ENCODE peak calls at places on chromosomes 7 and 10, in six cellular contexts. U is ovary, T is psoas muscle, W is astrocyte of the cerebellum, K is upper lobe of right lung, J is HFFc6. D is an unnamed sample.

GRCh38 chr7:105487559-105488218 is 34.4 kb downstream of the PUS7 start:
- DNase-seq in U (no peak), T (no peak), W (peak; percentile 57), K (no peak), J (peak; percentile 83), D (peak; percentile 23)

GRCh38 chr10:34475222-34475621 is 339.9 kb downstream of the PARD3 start:
- DNase-seq in U (no peak), T (no peak), W (no peak), K (no peak), J (no peak), D (no peak)

GRCh38 chr7:107857541-107857912 is 33.5 kb upstream of the DLD start:
- DNase-seq in U (no peak), T (no peak), W (peak; percentile 59), K (no peak), J (peak; percentile 42), D (peak; percentile 63)

GRCh38 chr7:54837167-54837566 is 78.2 kb upstream of the SEC61G start:
- DNase-seq in U (peak; percentile 51), T (no peak), W (no peak), K (no peak), J (no peak), D (no peak)

GRCh38 chr7:112414855-112415490 is 35.3 kb upstream of the IFRD1 start:
- DNase-seq in U (no peak), T (no peak), W (no peak), K (no peak), J (peak; percentile 48), D (peak; percentile 64)

GRCh38 chr10:77513783-77514331 is 123.8 kb downstream of the KCNMA1 start:
- DNase-seq in U (peak; percentile 44), T (peak; percentile 80), W (peak; percentile 65), K (no peak), J (peak; percentile 93), D (peak; percentile 79)

GRCh38 chr7:18762189-18762588 is 266.6 kb downstream of the HDAC9 start:
- DNase-seq in U (no peak), T (no peak), W (peak; percentile 82), K (no peak), J (peak; percentile 54), D (peak; percentile 18)

GRCh38 chr10:24730811-24731210 is 7.1 kb upstream of the ARHGAP21 start:
- DNase-seq in U (no peak), T (no peak), W (no peak), K (no peak), J (no peak), D (no peak)

GRCh38 chr7:51262796-51263519 is 53.7 kb downstream of the COBL start:
- DNase-seq in U (no peak), T (no peak), W (no peak), K (no peak), J (no peak), D (no peak)

GRCh38 chr7:39130304-39130703 is 152.6 kb downstream of the POU6F2 start:
- DNase-seq in U (no peak), T (no peak), W (no peak), K (no peak), J (no peak), D (no peak)

GRCh38 chr7:123112833-123113232 is 86.9 kb downstream of the SLC13A1 start:
- DNase-seq in U (no peak), T (no peak), W (no peak), K (no peak), J (no peak), D (no peak)

GRCh38 chr10:122461367-122461728 is at the start of gene HTRA1:
- DNase-seq in U (peak; percentile 88), T (peak; percentile 84), W (no peak), K (peak; percentile 87), J (peak; percentile 26), D (peak; percentile 78)

GRCh38 chr7:54906963-54907362 is 111.9 kb upstream of the EGFR start:
- DNase-seq in U (no peak), T (no peak), W (no peak), K (no peak), J (no peak), D (no peak)

GRCh38 chr7:24715661-24716479 is 41.4 kb downstream of the GSDME start:
- DNase-seq in U (no peak), T (no peak), W (no peak), K (no peak), J (peak; percentile 25), D (peak; percentile 41)

GRCh38 chr7:126440542-126440941 is 812.2 kb downstream of the GRM8 start:
- DNase-seq in U (no peak), T (no peak), W (no peak), K (no peak), J (no peak), D (peak; percentile 8)

GRCh38 chr10:49324711-49325110 is 25.7 kb downstream of the C10orf71 start:
- DNase-seq in U (no peak), T (no peak), W (no peak), K (no peak), J (no peak), D (peak; percentile 29)

GRCh38 chr10:110260746-110261477 is 43.8 kb downstream of the SMNDC1 start:
- DNase-seq in U (no peak), T (no peak), W (peak; percentile 5), K (no peak), J (peak; percentile 47), D (no peak)

GRCh38 chr7:11615163-11615562 is 216.8 kb downstream of the THSD7A start:
- DNase-seq in U (no peak), T (no peak), W (no peak), K (no peak), J (no peak), D (no peak)
- TF ChIP-seq CTCF in U (no peak), T (no peak), W (no peak), K (no peak), J (no peak), D (no peak)

GRCh38 chr7:120170849-120171248 is 102.1 kb upstream of the KCND2 start:
- DNase-seq in U (no peak), T (no peak), W (no peak), K (no peak), J (no peak), D (no peak)
- TF ChIP-seq CTCF in U (no peak), T (no peak), W (no peak), K (no peak), J (no peak), D (no peak)

GRCh38 chr10:62424026-62424425 is 49.9 kb downstream of the ZNF365 start:
- DNase-seq in U (no peak), T (no peak), W (no peak), K (no peak), J (no peak), D (peak; percentile 18)
- TF ChIP-seq CTCF in U (no peak), T (no peak), W (no peak), K (no peak), J (peak; percentile 21), D (peak; percentile 12)

DNA sequence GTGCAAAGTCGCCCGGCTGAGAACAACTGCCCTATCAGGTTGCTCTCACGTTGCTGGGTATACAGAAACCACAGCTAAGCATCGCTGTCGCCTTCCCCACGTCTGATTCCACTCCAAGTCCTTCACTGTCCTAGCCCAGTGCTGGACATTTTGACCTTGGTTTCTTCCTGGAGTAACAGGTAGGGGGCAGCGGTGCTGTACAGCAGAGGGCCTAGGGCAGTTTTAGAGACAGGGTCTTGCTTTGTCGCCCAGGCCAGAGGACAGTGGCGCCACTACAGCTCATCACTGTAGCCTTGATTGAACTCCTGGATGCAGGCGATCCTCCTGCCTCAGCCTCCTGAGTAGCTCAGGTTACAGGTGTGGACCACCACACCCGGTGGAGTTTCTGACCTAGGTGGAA is 2.6 kb downstream of the CLDN15 start:
- DNase-seq in U (no peak), T (no peak), W (no peak), K (no peak), J (no peak), D (no peak)
- TF ChIP-seq CTCF in U (no peak), T (peak; percentile 20), W (peak; percentile 35), K (peak; percentile 28), J (peak; percentile 68), D (no peak)

DNA sequence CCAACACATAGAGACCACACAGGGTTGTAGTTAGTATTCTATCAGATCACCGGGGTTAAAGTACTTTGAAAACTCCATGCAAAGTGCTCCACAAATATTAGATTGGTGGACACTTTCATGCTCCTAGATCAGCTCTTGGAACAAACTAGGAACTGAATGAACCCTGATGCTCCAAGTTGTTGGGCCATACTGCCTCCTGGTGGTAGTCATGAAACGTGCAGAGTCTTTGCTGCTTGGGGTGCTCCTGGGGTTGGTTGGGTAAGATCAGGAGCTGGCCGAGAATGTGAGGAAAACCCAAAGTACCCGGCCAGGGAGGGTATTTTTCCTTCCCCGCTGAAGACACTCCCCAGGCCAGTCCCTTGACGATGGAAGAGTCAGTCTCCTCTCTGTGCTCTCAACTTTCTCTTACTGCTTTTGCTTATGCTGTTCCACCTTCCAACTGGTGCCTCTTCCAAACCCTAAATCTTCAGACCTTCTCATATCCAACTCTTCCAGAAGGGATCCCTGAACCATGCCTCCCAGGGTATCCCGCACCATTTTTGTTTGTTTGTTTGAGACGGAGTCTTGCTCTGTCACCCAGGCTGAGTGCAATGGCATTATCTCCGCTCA is 920 bp upstream of the RPEL1 start:
- DNase-seq in U (peak; percentile 58), T (peak; percentile 72), W (peak; percentile 77), K (peak; percentile 74), J (peak; percentile 70), D (peak; percentile 88)
- TF ChIP-seq CTCF in U (peak; percentile 80), T (peak; percentile 92), W (peak; percentile 93), K (peak; percentile 90), J (peak; percentile 96), D (peak; percentile 72)

DNA sequence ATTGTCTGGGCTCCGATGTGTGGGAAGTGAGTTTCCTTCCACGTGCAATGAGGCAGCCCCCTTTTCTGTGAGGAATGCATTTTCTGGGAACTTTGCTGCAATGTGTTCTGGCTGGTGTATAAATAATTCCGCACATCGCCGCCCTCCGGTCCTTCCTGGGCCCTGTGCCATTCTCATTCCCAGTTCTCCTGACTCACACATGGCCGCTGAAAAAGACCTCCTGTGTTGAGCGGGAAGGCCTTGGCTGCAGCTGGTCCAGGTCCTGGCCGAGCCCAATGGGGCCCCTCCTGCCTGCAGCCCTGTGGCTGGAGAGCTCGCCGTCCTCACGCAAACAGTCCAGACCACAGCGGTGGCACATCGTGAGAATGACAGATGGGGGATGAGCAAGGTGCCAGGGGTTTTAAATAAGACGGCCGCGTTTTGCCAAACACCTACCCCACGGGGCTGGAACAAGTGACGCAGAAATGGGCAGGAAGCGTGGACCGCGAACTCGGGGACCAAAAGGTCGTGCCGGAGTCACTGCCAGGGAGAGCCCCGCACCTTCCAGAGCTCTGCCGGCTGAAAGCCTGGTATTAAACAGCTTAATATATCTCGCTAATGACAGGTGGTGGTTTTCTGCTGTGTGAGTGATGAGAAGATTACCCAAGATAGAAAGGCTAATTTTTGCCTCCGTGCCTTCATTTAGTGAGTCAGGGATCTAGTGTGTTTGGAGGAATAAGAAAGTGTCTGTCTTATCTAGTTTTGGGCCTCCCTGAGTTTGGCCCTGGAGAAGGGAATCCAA is 37.0 kb downstream of the FAM20C start:
- DNase-seq in U (peak; percentile 92), T (peak; percentile 88), W (peak; percentile 98), K (no peak), J (peak; percentile 72), D (no peak)
- TF ChIP-seq CTCF in U (peak; percentile 24), T (no peak), W (no peak), K (no peak), J (no peak), D (no peak)

DNA sequence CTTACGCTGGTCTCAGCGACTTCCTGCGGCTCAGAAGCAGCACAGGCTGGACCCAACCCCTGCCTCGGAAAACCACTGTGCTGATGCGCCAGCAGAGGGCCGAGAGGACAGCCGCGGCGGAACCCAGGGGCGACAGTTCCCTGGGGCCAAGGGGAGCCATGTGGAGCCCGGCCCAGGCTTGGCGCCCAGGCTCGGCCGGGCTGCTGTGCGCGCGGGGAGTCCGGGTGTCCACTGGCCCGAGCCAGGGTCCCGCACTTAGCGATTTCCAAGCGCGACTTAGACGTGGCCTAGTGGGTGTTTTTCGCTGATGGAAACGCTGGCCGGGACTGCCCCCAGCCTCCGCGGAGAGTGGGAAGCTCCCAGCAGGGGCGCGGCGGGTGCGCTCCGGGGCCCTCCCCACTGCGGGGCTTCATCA is 18.6 kb upstream of the ZNF32 start:
- DNase-seq in U (no peak), T (peak; percentile 40), W (no peak), K (no peak), J (no peak), D (no peak)
- TF ChIP-seq CTCF in U (no peak), T (peak; percentile 14), W (peak; percentile 47), K (peak; percentile 33), J (peak; percentile 39), D (no peak)